ENCODE peak calls at places on chromosomes 2 and 18, in four cellular contexts. U is GM23338, H is GM20000, E is WTC11. T is an unnamed sample.

GRCh38 chr18:1585881-1586488 is 681.3 kb downstream of the ADCYAP1 start:
- DNase-seq in U (peak), H (peak), E (no peak), T (peak)

GRCh38 chr18:50727721-50728470 is 91.9 kb downstream of the MRO start:
- DNase-seq in U (no peak), H (no peak), E (no peak), T (no peak)

GRCh38 chr2:230922951-230923717 is 1.9 kb downstream of the GPR55 start:
- DNase-seq in U (no peak), H (no peak), E (no peak), T (no peak)

GRCh38 chr2:216546646-216547403 is 48.2 kb downstream of the RPL37A start:
- DNase-seq in U (no peak), H (no peak), E (no peak), T (no peak)

GRCh38 chr2:219886615-219887014 is 259.2 kb downstream of the SLC4A3 start:
- DNase-seq in U (peak), H (no peak), E (no peak), T (no peak)

GRCh38 chr2:29072251-29072650 is 2.1 kb downstream of the PCARE start:
- DNase-seq in U (no peak), H (no peak), E (no peak), T (no peak)

GRCh38 chr2:128722469-128722868 is 403.8 kb upstream of the HS6ST1 start:
- DNase-seq in U (no peak), H (no peak), E (no peak), T (no peak)

GRCh38 chr2:9020267-9020666 is 16.8 kb upstream of the MBOAT2 start:
- DNase-seq in U (no peak), H (no peak), E (no peak), T (no peak)

GRCh38 chr2:238059505-238059904 is 1.3 kb upstream of the SCLY start:
- DNase-seq in U (no peak), H (no peak), E (no peak), T (no peak)

GRCh38 chr2:158045362-158045761 is 56.3 kb upstream of the UPP2 start:
- DNase-seq in U (peak), H (no peak), E (peak), T (no peak)

GRCh38 chr2:179550214-179550613 is 285.6 kb upstream of the SESTD1 start:
- DNase-seq in U (peak), H (no peak), E (no peak), T (no peak)

GRCh38 chr2:148675708-148676107 is 31.2 kb downstream of the EPC2 start:
- DNase-seq in U (no peak), H (no peak), E (no peak), T (no peak)

DNA sequence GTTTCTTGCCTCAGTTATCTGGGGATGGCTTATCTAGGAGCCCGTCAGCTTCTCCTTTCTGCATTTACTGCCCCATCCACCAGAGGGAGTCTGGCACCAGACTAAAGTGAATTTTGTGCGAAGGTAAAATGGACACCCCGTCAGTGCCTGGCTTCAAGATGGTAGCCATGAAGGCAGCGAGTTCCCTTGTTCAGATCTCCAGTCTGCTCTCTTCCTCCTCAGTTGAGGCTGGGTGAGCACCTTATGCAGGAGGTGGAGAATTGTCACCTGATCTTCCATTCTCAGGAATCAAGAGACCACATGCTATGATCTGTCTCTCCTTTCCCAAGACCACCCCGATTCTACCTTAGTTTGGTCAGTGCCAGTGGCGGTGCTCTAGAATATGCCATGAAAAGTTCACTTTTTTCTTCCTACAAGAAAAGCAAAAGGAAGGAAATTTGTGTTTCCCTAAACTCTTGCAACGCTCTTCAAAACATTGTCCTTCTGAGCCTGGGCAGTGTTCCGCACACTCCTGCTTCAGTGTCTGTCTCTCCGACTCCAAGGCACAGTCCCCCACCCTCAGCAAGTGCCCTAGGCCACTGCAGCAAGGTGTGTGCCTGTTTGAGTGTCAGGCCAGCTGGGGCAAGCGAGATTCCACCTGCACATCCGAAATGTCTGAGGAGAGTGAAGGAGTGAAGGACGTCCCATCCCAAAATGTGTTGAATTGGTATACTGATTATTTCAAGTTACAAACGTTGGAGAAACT is 168.6 kb downstream of the SS18 start:
- DNase-seq in U (peak), H (peak), E (peak), T (no peak)
- TF ChIP-seq CTCF in U (peak), H (peak), E (peak), T (peak)

DNA sequence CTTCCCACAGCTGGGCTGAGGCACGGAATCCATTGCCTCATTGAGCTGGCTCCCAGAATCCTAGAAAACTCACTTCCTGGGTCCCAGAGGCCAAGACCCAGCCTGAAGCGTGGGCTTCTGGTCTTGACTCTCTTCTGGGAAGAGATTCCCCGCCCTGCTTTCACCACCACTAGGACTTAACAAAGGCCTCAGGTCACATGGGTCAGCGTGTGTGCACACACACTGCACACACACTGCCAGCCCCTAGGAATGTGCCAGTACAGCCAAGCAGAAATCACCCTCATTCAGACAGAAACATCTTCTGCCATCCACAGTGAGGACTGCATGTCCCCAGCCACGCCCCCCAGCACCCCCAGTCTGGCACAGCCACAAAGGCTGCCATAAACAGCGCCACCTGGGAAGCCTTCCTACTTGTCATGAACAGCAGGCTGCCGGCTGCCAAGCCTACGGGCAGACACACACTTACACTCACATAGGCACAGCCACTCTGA is 165.7 kb downstream of the TNS1 start:
- DNase-seq in U (peak), H (no peak), E (peak), T (peak)
- TF ChIP-seq CTCF in U (peak), H (no peak), E (no peak), T (no peak)

GRCh38 chr2:74507145-74507925 is at the start of gene PCGF1:
- DNase-seq in U (peak), H (peak), E (peak), T (peak)
- TF ChIP-seq CTCF in U (peak), H (peak), E (no peak), T (peak)

GRCh38 chr18:2655954-2656236 is 369 bp downstream of the SMCHD1 start:
- DNase-seq in U (peak), H (no peak), E (no peak), T (no peak)
- TF ChIP-seq CTCF in U (no peak), H (no peak), E (no peak), T (no peak)

GRCh38 chr18:78021196-78021595 is 771.5 kb downstream of the GALR1 start:
- DNase-seq in U (no peak), H (no peak), E (no peak), T (no peak)
- TF ChIP-seq CTCF in U (no peak), H (no peak), E (no peak), T (peak)

DNA sequence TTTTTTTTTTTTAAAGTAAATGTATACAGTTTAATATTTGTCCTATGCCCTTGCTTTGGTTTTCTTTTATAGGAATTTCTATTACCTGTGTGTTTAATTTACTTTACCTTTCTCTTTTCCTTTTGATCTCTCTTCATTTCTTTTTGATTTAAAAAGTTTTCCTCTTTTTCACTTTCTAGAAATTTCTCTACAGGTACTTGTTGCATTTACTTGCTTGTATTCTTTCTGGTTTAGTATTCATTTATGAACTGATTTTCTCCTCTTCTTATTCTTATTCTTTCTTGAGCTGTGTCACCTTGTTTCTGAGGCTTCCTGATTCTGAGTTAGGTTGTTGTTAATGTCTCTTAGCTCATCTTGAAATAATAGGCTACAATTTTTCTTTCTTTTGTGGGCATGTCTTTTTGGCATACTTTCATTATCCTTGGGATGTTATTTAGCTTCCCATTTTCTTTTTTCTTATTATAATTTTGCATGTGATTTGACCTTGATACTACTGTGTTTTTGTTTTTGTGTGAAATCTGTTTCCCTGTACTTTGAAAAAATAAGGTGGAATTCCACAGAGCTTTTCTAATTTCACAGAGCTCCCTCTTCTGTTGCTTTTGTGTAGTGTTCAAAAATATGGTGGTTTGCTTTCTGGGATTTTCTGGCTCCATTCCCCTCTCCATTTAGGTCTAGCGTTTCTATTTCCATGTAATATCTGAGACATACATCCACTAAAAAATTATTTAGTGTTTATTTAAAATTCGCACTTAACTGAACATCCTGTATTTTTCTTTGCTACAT is 25.5 kb upstream of the ALMS1 start:
- DNase-seq in U (peak), H (no peak), E (no peak), T (no peak)
- TF ChIP-seq CTCF in U (peak), H (no peak), E (peak), T (peak)

GRCh38 chr18:3885209-3885792 is 435.3 kb downstream of the TGIF1 start:
- DNase-seq in U (peak), H (no peak), E (no peak), T (no peak)
- TF ChIP-seq CTCF in U (peak), H (no peak), E (no peak), T (no peak)

GRCh38 chr2:90209009-90209408 is 1517.5 kb downstream of the RPIA start:
- DNase-seq in U (no peak), H (no peak), E (no peak), T (no peak)

GRCh38 chr2:90209806-90210205 is 1518.3 kb downstream of the RPIA start:
- DNase-seq in U (no peak), H (no peak), E (no peak), T (no peak)

DNA sequence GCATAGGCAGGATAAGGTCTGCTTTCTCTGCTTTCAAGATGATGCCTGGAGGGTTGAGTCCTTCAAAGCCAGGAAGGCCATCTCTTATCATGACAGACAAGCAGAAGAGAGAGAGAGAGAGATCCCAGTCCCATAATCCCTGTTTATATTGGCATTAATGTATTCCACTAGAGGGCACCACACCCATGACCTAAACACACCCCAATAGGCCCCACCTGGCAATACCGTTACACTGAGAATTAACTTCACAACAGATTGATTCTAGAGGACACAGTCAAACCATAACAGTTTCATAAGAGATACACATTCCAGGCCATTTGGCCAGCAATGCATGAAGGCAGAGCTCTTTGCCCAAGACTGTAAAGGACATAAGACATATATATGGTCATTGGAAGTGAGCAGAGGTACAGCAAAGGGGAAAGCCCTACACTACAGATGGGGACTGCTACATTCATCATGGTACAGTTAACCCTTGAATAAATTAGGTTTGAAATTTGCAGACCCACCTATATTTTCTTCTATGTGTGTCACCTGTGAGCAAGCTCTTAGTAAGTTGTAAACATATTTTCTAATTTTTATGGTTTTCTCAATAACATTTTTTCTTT is 1516.1 kb downstream of the RPIA start:
- DNase-seq in U (peak), H (peak), E (no peak), T (no peak)
- TF ChIP-seq CTCF in U (peak), H (peak), E (no peak), T (no peak)